ENCODE peak calls at places on chromosomes 11 and 22, in four cellular contexts. H is NCI-H1092; N is tibial artery; M is naive thymus-derived CD4-positive, alpha-beta T cell. V is an unnamed sample.

GRCh38 chr22:46350646-46351045 is 15.1 kb downstream of the TRMU start:
- DNase-seq in N (no peak), M (no peak), H (no peak), V (no peak)

GRCh38 chr11:77959434-77959833 is 35.0 kb downstream of the INTS4 start:
- DNase-seq in H (no peak), N (no peak), M (no peak), V (no peak)

GRCh38 chr11:1830119-1830499 is 4.7 kb upstream of the SYT8 start:
- DNase-seq in M (no peak), H (no peak), N (no peak), V (no peak)

GRCh38 chr11:117020287-117020686 is 77.9 kb downstream of the SIK3 start:
- DNase-seq in M (no peak), N (no peak), H (no peak), V (no peak)

GRCh38 chr11:116715383-116715782 is 57.4 kb downstream of the BUD13 start:
- DNase-seq in N (no peak), M (no peak), H (no peak), V (no peak)

GRCh38 chr11:73623651-73624050 is 22.7 kb upstream of the PLEKHB1 start:
- DNase-seq in N (no peak), M (no peak), H (no peak), V (no peak)

GRCh38 chr22:39148727-39149535 is 3.5 kb downstream of the CBX7 start:
- DNase-seq in M (no peak), H (no peak), N (peak; percentile 75), V (no peak)

GRCh38 chr11:110779108-110779507 is 66.9 kb upstream of the ARHGAP20 start:
- DNase-seq in H (no peak), N (no peak), M (no peak), V (no peak)

V was measured in NCI-H1930.